ENCODE peak calls at places on chromosomes 1 and 21, in seven cellular contexts. H is neural progenitor cell; G is A549; E is body of pancreas; P is pancreas; W is CD4-positive, alpha-beta memory T cell; V is transverse colon. R is an unnamed sample. For H3K4me1, the result is how much of the 10 kb centered on the place peaks cover.

GRCh38 chr1:67314696-67315095 is 7.0 kb downstream of the IL12RB2 start:
- DNase-seq in W (no peak), E (no peak), P (no peak), H (no peak), V (no peak), G (no peak), R (no peak)

GRCh38 chr1:66571789-66572188 is 37.8 kb downstream of the SGIP1 start:
- DNase-seq in V (no peak), P (no peak), E (no peak), G (no peak), H (no peak), W (no peak), R (no peak)

GRCh38 chr1:73804935-73805334 is 393.0 kb downstream of the LRRIQ3 start:
- DNase-seq in G (no peak), W (no peak), H (no peak), P (no peak), E (no peak), V (no peak), R (no peak)

GRCh38 chr1:64841330-64842065 is 96.6 kb downstream of the RAVER2 start:
- DNase-seq in E (no peak), V (no peak), H (no peak), W (no peak), P (no peak), G (no peak), R (no peak)

GRCh38 chr21:20301395-20301794 is 696.8 kb upstream of the NCAM2 start:
- DNase-seq in H (no peak), W (no peak), E (no peak), V (no peak), P (no peak), G (no peak), R (no peak)

GRCh38 chr1:94974824-94975223 is 47.9 kb upstream of the CNN3 start:
- DNase-seq in G (no peak), V (no peak), P (no peak), W (no peak), H (no peak), E (no peak), R (no peak)

GRCh38 chr1:1758059-1758621 is 20.1 kb downstream of the NADK start:
- DNase-seq in H (no peak), G (no peak), W (no peak), E (no peak), V (no peak), P (no peak), R (no peak)

GRCh38 chr1:228379165-228379460 is 27.5 kb downstream of the TRIM11 start:
- DNase-seq in G (no peak), V (peak), P (no peak), H (peak), W (no peak), E (peak), R (no peak)

GRCh38 chr1:76291737-76292136 is 217.2 kb downstream of the ST6GALNAC3 start:
- DNase-seq in E (no peak), W (no peak), H (no peak), P (no peak), G (no peak), V (no peak), R (no peak)

GRCh38 chr1:84103197-84103992 is 40.7 kb upstream of the PRKACB start:
- DNase-seq in H (peak), V (peak), G (peak), E (peak), P (peak), W (no peak), R (no peak)

GRCh38 chr1:98422821-98423220 is 238.7 kb upstream of the SNX7 start:
- DNase-seq in E (no peak), G (no peak), V (no peak), P (no peak), H (no peak), W (no peak), R (no peak)

GRCh38 chr1:13948851-13949490 is 249.0 kb downstream of the PRDM2 start:
- DNase-seq in P (no peak), E (peak), W (no peak), V (no peak), G (no peak), H (no peak), R (no peak)

GRCh38 chr21:44712203-44713028 is 1.0 kb upstream of the TSPEAR start:
- DNase-seq in P (no peak), E (no peak), W (no peak), H (no peak), V (no peak), G (no peak), R (no peak)

GRCh38 chr1:172883844-172884243 is 166.9 kb downstream of the TNFSF18 start:
- DNase-seq in G (no peak), V (no peak), W (no peak), E (no peak), P (no peak), H (no peak), R (no peak)

GRCh38 chr1:26696645-26697440 is 1.0 kb downstream of the ARID1A start:
- DNase-seq in P (peak), V (peak), H (peak), G (no peak), E (peak), W (peak), R (peak)

GRCh38 chr1:154430903-154431302 is 25.8 kb downstream of the IL6R start:
- DNase-seq in G (no peak), P (no peak), H (peak), V (no peak), E (no peak), W (no peak), R (no peak)

GRCh38 chr1:168482106-168482505 is 61.7 kb downstream of the XCL2 start:
- DNase-seq in W (no peak), V (no peak), E (no peak), P (no peak), H (peak), G (no peak), R (no peak)

GRCh38 chr1:178672434-178672833 is 52.6 kb upstream of the RALGPS2 start:
- DNase-seq in G (no peak), V (no peak), W (no peak), H (no peak), E (no peak), P (no peak), R (no peak)

GRCh38 chr1:57590978-57591377 is 167.1 kb upstream of the DAB1 start:
- DNase-seq in V (no peak), H (no peak), W (no peak), P (no peak), E (no peak), G (no peak), R (no peak)

GRCh38 chr21:41368361-41369104 is 6.7 kb downstream of the MX2 start:
- DNase-seq in E (no peak), P (no peak), W (no peak), V (no peak), G (no peak), H (no peak), R (no peak)

GRCh38 chr1:31105646-31106045 is 40.1 kb upstream of the PUM1 start:
- DNase-seq in G (no peak), V (no peak), W (no peak), E (no peak), P (no peak), H (no peak), R (no peak)

GRCh38 chr1:53681647-53682368 is 57.2 kb downstream of the GLIS1 start:
- DNase-seq in P (no peak), H (peak), W (peak), V (peak), G (peak), E (peak), R (peak)

DNA sequence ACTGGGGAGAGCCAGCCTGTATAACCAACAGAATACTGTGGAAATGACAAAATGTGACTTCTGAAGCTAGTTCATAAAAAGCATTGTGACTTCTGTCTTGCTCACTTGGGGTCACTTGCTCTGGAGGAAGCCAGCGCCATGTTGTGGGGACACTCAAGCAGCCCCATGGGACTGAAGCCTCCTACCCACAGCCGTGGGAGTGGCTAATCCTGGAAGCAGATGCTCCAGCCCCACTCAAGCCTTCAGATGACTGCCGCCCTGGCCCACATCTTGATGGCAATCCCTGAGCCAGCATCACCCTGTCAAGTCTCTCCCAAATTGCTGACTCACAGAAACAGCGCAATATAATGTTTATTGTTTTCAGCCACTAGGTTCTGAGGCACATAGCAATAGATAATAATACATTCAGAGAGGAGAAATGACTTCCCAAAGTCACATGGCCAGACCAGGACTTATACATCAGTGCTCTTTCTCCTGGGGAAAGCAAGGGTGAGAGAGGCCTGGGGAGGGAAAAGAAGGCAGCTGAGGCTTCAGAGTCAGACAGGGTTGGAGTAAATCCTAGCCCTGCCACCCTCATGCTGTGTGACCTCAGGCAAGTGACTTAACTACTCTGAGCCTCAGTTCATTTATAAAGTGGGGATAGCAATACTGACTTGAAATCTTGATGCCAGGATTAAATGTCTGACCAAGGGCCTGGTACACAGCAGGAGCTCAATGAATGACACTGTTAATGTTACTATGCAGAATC is 5.0 kb upstream of the TNFRSF8 start:
- DNase-seq in P (no peak), H (no peak), V (no peak), G (no peak), E (no peak), W (no peak), R (no peak)
- H3K4me1 ChIP-seq in P (under half), H (under half), V (under half), G (under half), E (under half), W (under half), R (under half)

GRCh38 chr1:160400646-160401486 is 502 bp downstream of the VANGL2 start:
- DNase-seq in V (peak), G (no peak), H (peak), W (no peak), E (peak), P (peak), R (no peak)
- H3K27ac ChIP-seq in V (peak), G (peak), H (peak), W (no peak), E (no peak), P (no peak), R (peak)

DNA sequence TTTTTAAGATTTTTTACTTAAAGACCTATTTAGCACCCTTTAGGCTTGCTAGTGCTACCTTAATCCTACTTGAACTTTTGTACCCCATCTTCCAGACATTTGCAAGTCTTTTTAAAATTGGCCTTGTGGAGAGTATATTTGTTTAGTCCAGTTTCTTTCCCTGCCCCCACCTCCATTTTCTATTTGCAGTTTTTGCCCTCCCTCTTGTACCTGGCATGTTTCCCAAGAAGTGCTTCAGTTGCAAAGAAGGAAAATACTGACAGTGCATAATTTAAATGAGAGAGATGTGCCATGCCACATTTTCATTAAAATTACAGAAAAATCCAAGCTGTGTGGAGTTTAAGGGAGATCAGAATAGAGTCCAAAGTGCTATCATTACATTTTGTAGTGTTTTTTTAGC is 150.0 kb upstream of the ADGRL2 start:
- DNase-seq in E (no peak), V (no peak), H (no peak), G (no peak), W (no peak), P (no peak), R (no peak)
- H3K4me3 ChIP-seq in E (no peak), V (no peak), H (no peak), G (no peak), W (no peak), P (no peak), R (no peak)

DNA sequence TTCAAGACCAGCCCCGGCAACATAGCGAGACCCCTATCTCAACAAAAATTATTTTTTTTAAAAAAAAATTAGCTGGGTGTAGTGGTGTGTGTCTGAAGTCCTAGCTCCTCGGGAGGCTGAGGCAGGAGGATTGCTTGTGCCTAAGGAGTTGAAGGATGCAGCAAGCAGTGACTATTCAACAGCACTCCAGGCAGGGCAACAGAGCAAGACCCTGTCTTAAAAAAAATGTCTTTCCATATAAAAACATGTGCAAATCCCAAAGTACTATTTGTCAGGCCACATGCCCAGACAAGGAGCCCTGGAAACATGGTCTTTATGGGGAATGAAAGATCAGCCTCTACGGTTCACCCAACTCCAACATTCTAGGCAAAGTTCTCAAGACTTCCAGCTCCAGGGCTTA is 13.3 kb downstream of the IFFO2 start:
- DNase-seq in W (no peak), G (no peak), P (no peak), V (no peak), E (no peak), H (no peak), R (no peak)
- H3K4me1 ChIP-seq in W (half or more), G (half or more), P (under half), V (under half), E (half or more), H (under half), R (under half)

DNA sequence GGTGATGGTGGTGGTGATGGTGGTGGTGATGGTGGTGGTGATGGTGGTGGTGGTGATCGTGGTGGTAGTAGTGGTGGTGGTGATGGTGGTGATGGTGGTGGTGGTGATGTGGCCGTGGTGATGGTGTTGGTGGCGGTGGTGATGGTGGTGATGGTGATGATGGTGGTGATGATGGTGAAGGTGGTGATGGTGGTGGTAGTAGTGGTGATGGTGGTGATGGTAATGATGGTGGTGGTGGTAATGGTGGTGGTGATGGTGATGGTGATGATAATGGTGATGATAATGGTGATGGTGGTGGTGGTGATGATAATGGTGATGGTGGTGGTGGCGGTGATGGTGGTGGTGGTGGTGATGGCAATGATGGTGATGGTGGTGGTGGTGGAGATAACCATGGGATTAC is 6.8 kb upstream of the COL6A2 start:
- DNase-seq in P (no peak), E (no peak), G (no peak), H (no peak), V (no peak), W (no peak), R (no peak)
- H3K27ac ChIP-seq in P (no peak), E (no peak), G (no peak), H (no peak), V (peak), W (no peak), R (no peak)

GRCh38 chr1:219173434-219173757 is 282 bp upstream of the LYPLAL1 start:
- DNase-seq in V (no peak), E (no peak), W (no peak), H (no peak), P (no peak), G (no peak), R (no peak)
- H3K4me3 ChIP-seq in V (peak), E (peak), W (peak), H (peak), P (peak), G (peak), R (no peak)

GRCh38 chr1:214514032-214514818 is 37.2 kb downstream of the PTPN14 start:
- DNase-seq in G (no peak), V (no peak), P (no peak), H (peak), E (no peak), W (no peak), R (no peak)
- H3K4me1 ChIP-seq in G (under half), V (under half), P (under half), H (under half), E (under half), W (under half), R (under half)

GRCh38 chr1:93699676-93700168 is 18.1 kb upstream of the BCAR3 start:
- DNase-seq in V (no peak), W (no peak), P (no peak), H (no peak), G (no peak), E (no peak), R (no peak)

GRCh38 chr1:93700532-93701469 is 19.2 kb upstream of the BCAR3 start:
- DNase-seq in V (no peak), P (no peak), H (no peak), W (no peak), G (no peak), E (no peak), R (no peak)

GRCh38 chr1:93702102-93702827 is 20.6 kb upstream of the BCAR3 start:
- DNase-seq in W (no peak), G (no peak), V (no peak), H (no peak), E (no peak), P (no peak), R (no peak)

GRCh38 chr1:93702828-93703183 is 21.2 kb upstream of the BCAR3 start:
- DNase-seq in H (no peak), W (no peak), V (no peak), P (no peak), G (no peak), E (no peak), R (no peak)

GRCh38 chr1:93701619-93702018 is 20.0 kb upstream of the BCAR3 start:
- DNase-seq in H (no peak), E (no peak), P (no peak), G (peak), V (no peak), W (no peak), R (no peak)
- H3K27ac ChIP-seq in H (no peak), E (no peak), P (no peak), G (peak), V (no peak), W (no peak), R (no peak)

R was measured in lung.